ENCODE peak calls at places on chromosomes 4 and X, in five cellular contexts. T, U, R, Q and E are unnamed samples.

GRCh38 chrX:84907324-84907946 is 96.2 kb upstream of the APOOL start:
- DNase-seq in Q (no peak), T (peak), U (no peak), R (peak), E (no peak)

GRCh38 chr4:23455482-23455881 is 434.4 kb downstream of the PPARGC1A start:
- DNase-seq in U (no peak), T (peak), R (no peak), Q (peak), E (no peak)

GRCh38 chrX:17537652-17538301 is 162.8 kb downstream of the NHS start:
- DNase-seq in T (peak), R (no peak), U (no peak), Q (no peak), E (no peak)

GRCh38 chrX:119708936-119709335 is 16.0 kb upstream of the SEPTIN6 start:
- DNase-seq in Q (no peak), R (no peak), U (no peak), T (no peak), E (no peak)

GRCh38 chr4:25527044-25527443 is 128.6 kb upstream of the SLC34A2 start:
- DNase-seq in T (no peak), Q (no peak), R (no peak), U (no peak), E (no peak)

GRCh38 chr4:76605099-76605563 is 170.1 kb downstream of the SHROOM3 start:
- DNase-seq in U (no peak), T (no peak), R (no peak), Q (no peak), E (no peak)

GRCh38 chrX:283115-283845 is 2.1 kb downstream of the PLCXD1 start:
- DNase-seq in T (peak), Q (peak), R (peak), U (peak), E (peak)

GRCh38 chr4:146520894-146521542 is 722 bp downstream of the SLC10A7 start:
- DNase-seq in R (peak), Q (peak), T (no peak), U (peak), E (no peak)

GRCh38 chr4:138398297-138398696 is 156.1 kb upstream of the SLC7A11 start:
- DNase-seq in U (no peak), T (peak), R (no peak), Q (no peak), E (no peak)

GRCh38 chr4:31086771-31087330 is 366.7 kb downstream of the PCDH7 start:
- DNase-seq in T (no peak), U (no peak), Q (no peak), R (no peak), E (no peak)

GRCh38 chr4:22356996-22357596 is 158.8 kb downstream of the ADGRA3 start:
- DNase-seq in Q (peak), R (peak), U (no peak), T (no peak), E (no peak)

GRCh38 chrX:132614297-132614696 is 125.5 kb upstream of the MBNL3 start:
- DNase-seq in U (no peak), Q (peak), R (no peak), T (no peak), E (no peak)